ENCODE peak calls at places on chromosomes 12 and 14, in five cellular contexts. K, D, X, Z and F are unnamed samples.

GRCh38 chr12:100154472-100155247 is 12.0 kb upstream of the BLTP3B start:
- DNase-seq in K (peak; percentile 74), D (peak; percentile 88), X (peak; percentile 59), Z (peak; percentile 67), F (no peak)

GRCh38 chr12:15756822-15757221 is 32.4 kb downstream of the EPS8 start:
- DNase-seq in K (no peak), D (no peak), X (no peak), Z (no peak), F (no peak)

GRCh38 chr12:97680751-97681150 is 218.1 kb downstream of the RMST start:
- DNase-seq in K (no peak), D (no peak), X (no peak), Z (no peak), F (no peak)

GRCh38 chr14:60220084-60220483 is 28.9 kb upstream of the PPM1A start:
- DNase-seq in K (no peak), D (no peak), X (no peak), Z (no peak), F (no peak)

GRCh38 chr14:54387328-54387727 is 9.5 kb upstream of the CDKN3 start:
- DNase-seq in K (no peak), D (no peak), X (no peak), Z (peak; percentile 71), F (no peak)

GRCh38 chr12:66008985-66009384 is 121.6 kb downstream of the LLPH start:
- DNase-seq in K (no peak), D (no peak), X (no peak), Z (no peak), F (no peak)

GRCh38 chr12:108822458-108823205 is 34.8 kb downstream of the SSH1 start:
- DNase-seq in K (no peak), D (no peak), X (no peak), Z (no peak), F (no peak)

GRCh38 chr12:76929499-76929898 is 50.7 kb upstream of the CSRP2 start:
- DNase-seq in K (no peak), D (no peak), X (no peak), Z (no peak), F (no peak)

GRCh38 chr14:83289390-83289789 is 1755.7 kb upstream of the SEL1L start:
- DNase-seq in K (no peak), D (no peak), X (no peak), Z (no peak), F (no peak)

GRCh38 chr12:78210894-78211302 is 380.2 kb downstream of the NAV3 start:
- DNase-seq in K (no peak), D (no peak), X (no peak), Z (peak; percentile 8), F (peak; percentile 43)

GRCh38 chr12:46830731-46831334 is 5.0 kb upstream of the SLC38A4 start:
- DNase-seq in K (no peak), D (no peak), X (no peak), Z (peak; percentile 30), F (no peak)

GRCh38 chr14:94685166-94685581 is 73.0 kb downstream of the SERPINA3 start:
- DNase-seq in K (no peak), D (peak; percentile 52), X (no peak), Z (no peak), F (no peak)

GRCh38 chr12:91835693-91836092 is 310.0 kb downstream of the BTG1 start:
- DNase-seq in K (no peak), D (no peak), X (no peak), Z (no peak), F (no peak)

GRCh38 chr12:101243074-101243473 is 33.0 kb upstream of the SLC5A8 start:
- DNase-seq in K (no peak), D (no peak), X (no peak), Z (no peak), F (peak; percentile 18)

GRCh38 chr14:72723741-72724530 is 170.0 kb downstream of the DPF3 start:
- DNase-seq in K (no peak), D (no peak), X (no peak), Z (no peak), F (no peak)

GRCh38 chr12:27689558-27690180 is 6.6 kb upstream of the REP15 start:
- DNase-seq in K (no peak), D (no peak), X (no peak), Z (no peak), F (no peak)

GRCh38 chr12:100643246-100643645 is 69.8 kb downstream of the GAS2L3 start:
- DNase-seq in K (no peak), D (peak; percentile 69), X (no peak), Z (no peak), F (no peak)

GRCh38 chr12:122517877-122518276 is 8.9 kb downstream of the RSRC2 start:
- DNase-seq in K (no peak), D (no peak), X (no peak), Z (peak; percentile 46), F (no peak)

GRCh38 chr12:67772276-67773169 is 124.0 kb downstream of the DYRK2 start:
- DNase-seq in K (no peak), D (no peak), X (no peak), Z (peak; percentile 57), F (no peak)

GRCh38 chr14:54814076-54814475 is 88.5 kb downstream of the GCH1 start:
- DNase-seq in K (no peak), D (no peak), X (no peak), Z (no peak), F (no peak)

DNA sequence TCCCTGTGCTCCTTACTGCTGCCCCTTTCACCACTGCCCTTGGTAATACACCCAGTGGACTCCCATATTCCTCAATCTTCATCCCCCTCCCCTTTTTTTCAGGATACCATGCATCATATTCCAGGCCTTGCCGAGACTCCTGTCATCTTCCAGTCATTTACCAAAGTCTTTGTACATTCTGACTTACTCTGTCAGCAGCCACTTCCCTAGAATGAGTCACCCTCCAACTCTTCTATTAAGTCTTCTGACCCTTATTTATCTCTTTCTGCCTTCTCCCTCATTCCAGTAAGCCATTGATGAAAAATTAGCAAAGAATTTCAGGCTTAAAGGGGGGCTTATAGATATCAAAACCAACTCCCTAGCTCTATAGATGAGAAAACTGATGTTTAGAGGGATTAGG is 128.0 kb downstream of the STXBP6 start:
- DNase-seq in K (no peak), D (no peak), X (no peak), Z (no peak), F (no peak)
- H3K27ac ChIP-seq in K (no peak overlapping the region), D (no peak overlapping the region), X (no peak overlapping the region), Z (peak overlapping the region; percentile 38), F (no peak overlapping the region)

GRCh38 chr12:56671608-56672007 is 16.5 kb downstream of the PTGES3 start:
- DNase-seq in K (no peak), D (no peak), X (no peak), Z (no peak), F (no peak)

GRCh38 chr12:56670836-56671235 is 17.2 kb downstream of the PTGES3 start:
- DNase-seq in K (no peak), D (no peak), X (peak; percentile 4), Z (no peak), F (no peak)

GRCh38 chr12:56668197-56668457 is 20.0 kb downstream of the PTGES3 start:
- DNase-seq in K (no peak), D (no peak), X (no peak), Z (no peak), F (no peak)
- H3K27ac ChIP-seq in K (no peak overlapping the region), D (no peak overlapping the region), X (no peak overlapping the region), Z (no peak overlapping the region), F (peak overlapping the region; percentile 8)

GRCh38 chr14:102758087-102758486 is 19.2 kb upstream of the TRAF3 start:
- DNase-seq in K (no peak), D (no peak), X (no peak), Z (no peak), F (no peak)
- H3K27ac ChIP-seq in K (no peak overlapping the region), D (no peak overlapping the region), X (no peak overlapping the region), Z (no peak overlapping the region), F (no peak overlapping the region)

GRCh38 chr14:64707661-64708060 is 3.4 kb downstream of the PLEKHG3 start:
- DNase-seq in K (no peak), D (no peak), X (peak; percentile 9), Z (peak; percentile 83), F (peak; percentile 90)
- H3K27ac ChIP-seq in K (no peak overlapping the region), D (peak overlapping the region; percentile 70), X (peak overlapping the region; percentile 61), Z (peak overlapping the region; percentile 97), F (peak overlapping the region; percentile 93)

GRCh38 chr12:57489157-57489641 is 1.3 kb downstream of the MARS1 start:
- DNase-seq in K (no peak), D (no peak), X (no peak), Z (no peak), F (no peak)
- H3K27ac ChIP-seq in K (no peak overlapping the region), D (no peak overlapping the region), X (no peak overlapping the region), Z (no peak overlapping the region), F (peak overlapping the region; percentile 74)

GRCh38 chr14:58297412-58297761 is 968 bp upstream of the ARID4A start:
- DNase-seq in K (no peak), D (peak; percentile 66), X (no peak), Z (peak; percentile 59), F (no peak)
- H3K27ac ChIP-seq in K (peak overlapping the region; percentile 94), D (peak overlapping the region; percentile 95), X (peak overlapping the region; percentile 90), Z (peak overlapping the region; percentile 95), F (peak overlapping the region; percentile 91)

DNA sequence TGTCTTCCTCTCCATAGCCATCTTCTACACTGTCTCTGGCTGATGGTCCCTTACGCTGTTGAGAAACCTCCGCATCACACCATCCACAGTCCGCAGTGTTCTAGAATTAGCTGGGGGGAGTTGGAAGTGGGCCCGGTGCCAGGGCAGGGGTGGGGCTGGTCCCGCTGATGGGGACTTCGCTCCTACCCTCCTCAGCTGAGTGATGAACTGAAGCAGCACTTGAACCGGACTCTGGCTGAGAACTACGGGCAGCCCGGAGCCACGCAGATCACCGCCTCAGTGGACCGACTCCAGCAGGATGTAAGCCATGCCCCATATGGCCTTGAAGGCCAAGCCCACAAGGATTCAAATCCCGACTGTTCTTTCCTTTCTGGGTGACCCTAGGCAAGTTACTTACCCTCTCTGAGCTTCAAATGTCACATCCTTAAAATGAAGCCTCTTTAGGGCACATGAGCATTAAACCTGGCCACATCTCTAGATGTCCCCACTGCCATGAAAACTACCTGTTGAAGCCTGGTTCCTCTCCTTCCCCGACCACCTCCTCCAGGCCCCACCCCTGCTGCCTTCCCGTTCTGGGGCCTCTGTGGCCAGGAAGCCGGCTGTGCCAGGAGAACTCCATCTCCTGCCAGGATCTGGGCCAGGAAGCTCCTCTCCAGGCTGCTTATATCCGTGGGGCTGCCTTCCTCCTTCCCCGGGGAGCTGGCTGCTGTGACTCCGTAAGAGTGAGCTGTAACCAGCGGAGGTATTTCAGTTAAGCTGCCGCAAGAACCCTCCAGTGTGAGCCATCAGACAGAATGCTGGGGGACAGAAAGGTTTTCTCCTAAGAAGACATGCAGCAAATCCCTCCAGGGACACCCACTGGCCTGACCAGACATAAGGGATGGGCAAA is 53.1 kb downstream of the TSPAN11 start:
- DNase-seq in K (no peak), D (no peak), X (no peak), Z (no peak), F (no peak)
- H3K27ac ChIP-seq in K (no peak overlapping the region), D (no peak overlapping the region), X (no peak overlapping the region), Z (no peak overlapping the region), F (no peak overlapping the region)

DNA sequence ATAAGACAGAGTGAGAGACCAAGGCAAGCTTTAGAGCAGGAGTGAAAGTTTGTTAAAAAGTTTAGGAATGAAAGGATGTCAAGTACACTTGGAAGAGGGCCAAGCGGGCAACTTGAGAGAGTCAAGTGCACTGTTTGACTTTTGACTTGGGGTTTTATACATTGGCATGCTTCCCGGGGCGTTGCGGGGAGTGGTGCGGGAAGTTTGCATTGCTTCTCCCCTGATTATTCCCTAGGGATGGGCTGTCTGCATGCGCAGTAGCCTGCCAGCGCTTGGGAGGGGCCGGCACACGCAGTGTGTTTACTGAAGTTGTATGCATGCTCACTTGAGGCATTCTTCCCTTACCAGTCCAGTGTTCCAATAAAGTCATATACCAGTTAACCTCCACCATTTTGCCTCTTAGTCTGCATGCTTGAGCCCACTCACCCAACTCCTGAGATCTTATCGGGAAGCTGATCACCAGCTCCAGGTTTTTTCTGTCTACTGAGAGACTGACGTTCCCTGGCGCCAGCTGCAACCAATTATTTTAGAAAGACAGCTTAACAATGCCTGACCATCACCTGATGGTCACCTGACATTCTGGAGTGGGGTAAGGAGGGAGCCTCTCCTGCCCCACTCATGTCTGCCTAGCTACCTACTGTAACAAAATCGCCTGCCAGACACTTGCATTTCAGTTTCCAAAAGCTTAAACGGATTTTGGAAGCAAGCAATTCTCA is 53.2 kb downstream of the DACT1 start:
- DNase-seq in K (no peak), D (peak; percentile 68), X (no peak), Z (no peak), F (no peak)
- H3K27ac ChIP-seq in K (no peak overlapping the region), D (no peak overlapping the region), X (no peak overlapping the region), Z (no peak overlapping the region), F (no peak overlapping the region)